ENCODE peak calls at places on chromosomes 11 and 22, in seven cellular contexts. H is KBM-7; K is activated T-helper 2 cell treated with anti-CD3 and anti-CD28 coated beads, Interferon-gamma antibody, Interleukin-2, Interleukin-4, amounts not matched to agents 10 μg/mL and 5 μg/mL and 100 μg/mL, durations not matched to agents 14 hours and 24 hours and 36 hours; Z is NCI-H1092; U is Caki2; A is ovary; C is stromal cell of bone marrow. N is an unnamed sample.

GRCh38 chr11:118109231-118109630 is 22.5 kb upstream of the SMIM35 start:
- DNase-seq in H (no peak), K (no peak), Z (no peak), U (no peak), A (no peak), C (peak; percentile 10), N (no peak)

GRCh38 chr11:115503083-115503885 is 931 bp downstream of the CADM1 start:
- DNase-seq in H (no peak), K (no peak), Z (peak; percentile 88), U (peak; percentile 79), A (peak; percentile 74), C (peak; percentile 9), N (no peak)

GRCh38 chr11:3609416-3610265 is 32.2 kb downstream of the ART5 start:
- DNase-seq in H (peak; percentile 67), K (no peak), Z (no peak), U (peak; percentile 31), A (no peak), C (peak; percentile 13), N (peak; percentile 40)

GRCh38 chr11:118921121-118921928 is 4.4 kb downstream of the BCL9L start:
- DNase-seq in H (no peak), K (no peak), Z (no peak), U (peak; percentile 74), A (peak; percentile 81), C (peak; percentile 88), N (no peak)

GRCh38 chr11:65423516-65424199 is 1.1 kb downstream of the NEAT1 start:
- DNase-seq in H (peak; percentile 68), K (no peak), Z (no peak), U (peak; percentile 45), A (peak; percentile 50), C (no peak), N (no peak)

GRCh38 chr22:35912668-35913067 is 116.0 kb downstream of the RBFOX2 start:
- DNase-seq in H (no peak), K (no peak), Z (no peak), U (no peak), A (no peak), C (no peak), N (no peak)

GRCh38 chr11:70755410-70756158 is 357.3 kb downstream of the CTTN start:
- DNase-seq in H (peak; percentile 75), K (peak; percentile 51), Z (peak; percentile 71), U (peak; percentile 41), A (peak; percentile 62), C (peak; percentile 21), N (peak; percentile 56)

GRCh38 chr11:130459521-130459920 is 11.1 kb downstream of the ADAMTS15 start:
- DNase-seq in H (no peak), K (no peak), Z (no peak), U (no peak), A (no peak), C (no peak), N (no peak)

GRCh38 chr11:85295872-85296271 is 331.3 kb downstream of the DLG2 start:
- DNase-seq in H (no peak), K (no peak), Z (no peak), U (no peak), A (no peak), C (no peak), N (no peak)

GRCh38 chr11:68297812-68298658 is 14.4 kb upstream of the LRP5 start:
- DNase-seq in H (peak; percentile 88), K (peak; percentile 54), Z (peak; percentile 31), U (peak; percentile 49), A (peak; percentile 88), C (peak; percentile 41), N (peak; percentile 10)

GRCh38 chr11:87398913-87399312 is 361.2 kb downstream of the TMEM135 start:
- DNase-seq in H (no peak), K (no peak), Z (no peak), U (no peak), A (no peak), C (no peak), N (no peak)

GRCh38 chr22:24102366-24103200 is 78.7 kb upstream of the SUSD2 start:
- DNase-seq in H (no peak), K (no peak), Z (no peak), U (no peak), A (no peak), C (no peak), N (no peak)

GRCh38 chr11:119419246-119419645 is 3.7 kb downstream of the THY1 start:
- DNase-seq in H (no peak), K (no peak), Z (no peak), U (no peak), A (no peak), C (no peak), N (no peak)

GRCh38 chr22:49119551-49119952 is 708.1 kb downstream of the BRD1 start:
- DNase-seq in H (no peak), K (no peak), Z (no peak), U (no peak), A (no peak), C (no peak), N (no peak)

GRCh38 chr11:64872790-64873488 is 5.5 kb downstream of the EHD1 start:
- DNase-seq in H (no peak), K (no peak), Z (no peak), U (no peak), A (no peak), C (no peak), N (no peak)

GRCh38 chr11:93895106-93895862 is 44.9 kb upstream of the VSTM5 start:
- DNase-seq in H (peak; percentile 36), K (no peak), Z (peak; percentile 64), U (peak; percentile 22), A (no peak), C (peak; percentile 57), N (peak; percentile 0)

GRCh38 chr11:69351460-69351859 is 57.5 kb downstream of the MYEOV start:
- DNase-seq in H (no peak), K (no peak), Z (no peak), U (no peak), A (no peak), C (no peak), N (no peak)

GRCh38 chr11:77497368-77497767 is 23.5 kb upstream of the PAK1 start:
- DNase-seq in H (no peak), K (no peak), Z (no peak), U (no peak), A (no peak), C (no peak), N (no peak)

GRCh38 chr11:115222218-115222862 is 281.9 kb downstream of the CADM1 start:
- DNase-seq in H (no peak), K (peak; percentile 53), Z (no peak), U (peak; percentile 48), A (no peak), C (no peak), N (peak; percentile 23)

GRCh38 chr22:22753526-22754267 is 109.3 kb downstream of the GGTLC2 start:
- DNase-seq in H (peak; percentile 56), K (peak; percentile 64), Z (no peak), U (peak; percentile 40), A (peak; percentile 35), C (no peak), N (peak; percentile 21)

GRCh38 chr11:76023408-76024068 is 182.8 kb downstream of the WNT11 start:
- DNase-seq in H (no peak), K (no peak), Z (no peak), U (no peak), A (no peak), C (no peak), N (no peak)

GRCh38 chr22:22558972-22559603 is at the start of gene PRAME:
- DNase-seq in H (peak; percentile 97), K (peak; percentile 71), Z (peak; percentile 80), U (peak; percentile 88), A (peak; percentile 59), C (no peak), N (peak; percentile 81)

GRCh38 chr11:6233984-6234313 is 487 bp downstream of the FHIP1B start:
- DNase-seq in H (peak; percentile 13), K (no peak), Z (no peak), U (no peak), A (no peak), C (no peak), N (no peak)

GRCh38 chr11:26948881-26949280 is 45.0 kb upstream of the FIBIN start:
- DNase-seq in H (no peak), K (no peak), Z (no peak), U (no peak), A (no peak), C (no peak), N (no peak)

GRCh38 chr11:65498042-65498726 is 661 bp upstream of the MALAT1 start:
- DNase-seq in H (peak; percentile 76), K (peak; percentile 65), Z (peak; percentile 73), U (peak; percentile 53), A (peak; percentile 60), C (peak; percentile 42), N (peak; percentile 44)

GRCh38 chr11:19679952-19680823 is 32.4 kb upstream of the NAV2 start:
- DNase-seq in H (no peak), K (no peak), Z (no peak), U (peak; percentile 95), A (peak; percentile 77), C (peak; percentile 98), N (no peak)

GRCh38 chr11:12502950-12503579 is 125.7 kb downstream of the PARVA start:
- DNase-seq in H (no peak), K (no peak), Z (no peak), U (no peak), A (no peak), C (no peak), N (no peak)

GRCh38 chr11:5611627-5612026 is 13.2 kb upstream of the TRIM34 start:
- DNase-seq in H (no peak), K (no peak), Z (no peak), U (no peak), A (no peak), C (no peak), N (no peak)

GRCh38 chr11:116193321-116194114 is 579.3 kb downstream of the BUD13 start:
- DNase-seq in H (no peak), K (no peak), Z (no peak), U (peak; percentile 46), A (peak; percentile 43), C (peak; percentile 25), N (no peak)

GRCh38 chr11:28350216-28350615 is 242.0 kb downstream of the METTL15 start:
- DNase-seq in H (no peak), K (no peak), Z (no peak), U (no peak), A (no peak), C (no peak), N (no peak)

GRCh38 chr11:86577663-86578636 is 94.5 kb downstream of the ME3 start:
- DNase-seq in H (no peak), K (no peak), Z (no peak), U (peak; percentile 91), A (peak; percentile 60), C (peak; percentile 92), N (no peak)

GRCh38 chr11:1153951-1154487 is 3.7 kb upstream of the MUC5AC start:
- DNase-seq in H (no peak), K (no peak), Z (no peak), U (peak; percentile 95), A (peak; percentile 19), C (peak; percentile 95), N (no peak)

GRCh38 chr11:83493918-83494317 is 207.8 kb upstream of the CCDC90B start:
- DNase-seq in H (no peak), K (no peak), Z (no peak), U (no peak), A (no peak), C (no peak), N (no peak)

GRCh38 chr11:95307310-95307709 is 76.3 kb upstream of the SESN3 start:
- DNase-seq in H (no peak), K (no peak), Z (no peak), U (no peak), A (no peak), C (no peak), N (no peak)